ENCODE peak calls at places on chromosomes 16 and 17, in five cellular contexts. Z is HepG2, H is body of pancreas, I is IMR-90, K is hepatocyte. U is an unnamed sample. For H3K4me1 and H3K27me3, the result is how much of the 10 kb centered on the place peaks cover.

GRCh38 chr17:40124279-40125141 is 2.7 kb downstream of the MSL1 start:
- DNase-seq in H (no peak), I (peak), Z (no peak), K (no peak), U (no peak)

GRCh38 chr17:45394913-45395568 is 37.6 kb downstream of the ARHGAP27 start:
- DNase-seq in H (peak), Z (peak), K (peak), I (peak), U (peak)

GRCh38 chr16:13245713-13246377 is 344.4 kb downstream of the SHISA9 start:
- DNase-seq in Z (peak), I (no peak), H (no peak), K (peak), U (peak)

GRCh38 chr16:51820176-51820575 is 669.1 kb upstream of the SALL1 start:
- DNase-seq in H (no peak), K (no peak), Z (no peak), I (no peak), U (no peak)

GRCh38 chr16:3358884-3359283 is 3.2 kb downstream of the OR2C1 start:
- DNase-seq in H (no peak), I (no peak), K (no peak), Z (no peak), U (no peak)

GRCh38 chr17:51322390-51323029 is 62.2 kb downstream of the UTP18 start:
- DNase-seq in H (no peak), I (peak), K (peak), Z (peak), U (peak)

GRCh38 chr17:29726721-29727252 is 104.1 kb upstream of the CORO6 start:
- DNase-seq in Z (no peak), I (peak), K (no peak), H (no peak), U (no peak)

GRCh38 chr16:56364865-56365264 is 60.5 kb downstream of the AMFR start:
- DNase-seq in Z (no peak), H (no peak), K (no peak), I (no peak), U (no peak)

GRCh38 chr16:4272114-4272954 is 489 bp downstream of the TFAP4 start:
- DNase-seq in K (peak), H (peak), I (no peak), Z (peak), U (no peak)

GRCh38 chr16:52611817-52612673 is 65.1 kb upstream of the TOX3 start:
- DNase-seq in K (peak), I (no peak), H (peak), Z (peak), U (peak)

GRCh38 chr16:27237229-27238015 is 31.1 kb downstream of the NSMCE1 start:
- DNase-seq in Z (no peak), H (peak), I (no peak), K (peak), U (no peak)

GRCh38 chr17:17713839-17714238 is 32.6 kb downstream of the RAI1 start:
- DNase-seq in I (peak), K (peak), H (peak), Z (peak), U (no peak)

GRCh38 chr16:81136331-81137011 is 40.3 kb upstream of the GCSH start:
- DNase-seq in K (no peak), Z (no peak), I (no peak), H (no peak), U (no peak)

GRCh38 chr16:88375236-88376052 is 7.3 kb upstream of the ZNF469 start:
- DNase-seq in H (no peak), Z (no peak), K (no peak), I (no peak), U (no peak)

GRCh38 chr17:53757559-53757958 is 65.2 kb upstream of the KIF2B start:
- DNase-seq in I (no peak), K (no peak), H (no peak), Z (no peak), U (no peak)

GRCh38 chr17:49193513-49194296 is 16.7 kb downstream of the GNGT2 start:
- DNase-seq in I (peak), Z (no peak), H (peak), K (peak), U (peak)

GRCh38 chr17:51815097-51815496 is 343.4 kb downstream of the CA10 start:
- DNase-seq in K (no peak), I (no peak), Z (no peak), H (no peak), U (no peak)

GRCh38 chr17:9918804-9919352 is 13.8 kb upstream of the RCVRN start:
- DNase-seq in I (no peak), K (no peak), Z (no peak), H (no peak), U (no peak)

GRCh38 chr17:45782889-45783592 is 1.1 kb upstream of the CRHR1 start:
- DNase-seq in I (no peak), K (peak), Z (no peak), H (no peak), U (no peak)

GRCh38 chr16:80466024-80466986 is 74.5 kb upstream of the DYNLRB2 start:
- DNase-seq in K (peak), Z (peak), H (peak), I (peak), U (peak)

GRCh38 chr17:20123209-20123608 is 114.0 kb downstream of the SPECC1 start:
- DNase-seq in K (no peak), Z (no peak), I (no peak), H (no peak), U (no peak)

GRCh38 chr17:7650509-7651096 is at the start of gene ATP1B2:
- DNase-seq in I (no peak), Z (peak), K (peak), H (peak), U (peak)

GRCh38 chr17:44307387-44308186 is 814 bp upstream of the RUNDC3A start:
- DNase-seq in I (no peak), Z (no peak), K (peak), H (peak), U (peak)

GRCh38 chr17:82410014-82410716 is 8.0 kb upstream of the HEXD start:
- DNase-seq in H (no peak), K (no peak), Z (no peak), I (no peak), U (no peak)

GRCh38 chr16:88718178-88718577 is 11.9 kb downstream of the CTU2 start:
- DNase-seq in K (no peak), I (no peak), Z (no peak), H (no peak), U (no peak)

GRCh38 chr17:82793974-82794620 is 42.2 kb downstream of the TBCD start:
- DNase-seq in H (no peak), Z (no peak), K (peak), I (no peak), U (no peak)

DNA sequence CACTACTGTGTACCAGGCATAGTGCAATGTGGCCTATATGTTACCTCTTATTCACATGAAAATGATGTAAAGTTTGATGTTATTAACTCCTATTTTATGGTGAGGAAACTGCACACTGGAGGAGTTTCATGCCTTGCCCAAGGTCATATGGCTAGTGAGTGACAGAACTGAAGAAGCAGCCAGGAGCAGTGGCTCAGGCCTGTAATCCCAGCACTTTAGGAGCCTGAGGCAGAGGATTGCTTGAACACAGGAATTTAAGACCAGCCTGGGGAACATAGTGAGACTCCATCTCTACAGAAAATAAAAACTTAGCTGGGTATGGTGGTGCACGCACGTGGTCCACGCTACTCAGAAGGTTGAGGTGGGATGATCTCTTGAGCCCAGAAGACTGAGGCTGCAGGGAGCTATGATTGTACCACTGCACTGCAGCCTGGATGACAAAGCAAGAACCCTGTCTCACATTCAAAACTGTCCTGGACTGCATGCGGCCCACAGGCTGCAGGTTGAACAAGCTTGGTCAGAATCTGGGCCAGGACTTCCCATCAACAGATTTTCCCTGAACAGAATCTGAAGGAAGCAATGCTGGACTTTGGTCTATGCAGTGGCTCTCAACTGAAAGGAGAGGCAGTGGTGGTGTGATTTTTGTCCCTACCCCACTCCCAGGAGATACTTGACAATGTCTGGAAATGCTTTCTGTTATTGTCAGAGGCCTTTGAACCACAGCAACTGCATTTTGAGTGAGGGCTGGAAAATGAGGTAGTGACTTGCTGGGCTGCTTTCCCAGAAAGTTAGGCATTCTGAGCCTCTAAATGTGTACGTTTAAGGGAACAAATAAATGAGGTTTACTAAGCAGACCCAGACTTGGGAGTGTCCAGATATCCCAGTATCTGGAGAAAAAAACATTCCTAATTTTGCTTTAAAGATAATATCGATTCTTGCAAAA is 479.5 kb downstream of the TMEM114 start:
- DNase-seq in H (no peak), Z (no peak), I (no peak), K (no peak), U (no peak)
- H3K4me1 ChIP-seq in H (under half), Z (under half), I (under half), K (under half), U (under half)

GRCh38 chr16:58465817-58466216 is 34.1 kb upstream of the NDRG4 start:
- DNase-seq in K (no peak), I (no peak), H (no peak), Z (no peak), U (no peak)

GRCh38 chr16:58464047-58464915 is 35.7 kb upstream of the NDRG4 start:
- DNase-seq in I (no peak), H (peak), K (peak), Z (no peak), U (no peak)

GRCh38 chr16:58462997-58463891 is 36.7 kb upstream of the NDRG4 start:
- DNase-seq in I (no peak), Z (no peak), H (no peak), K (no peak), U (no peak)

GRCh38 chr16:58466396-58466795 is 33.5 kb upstream of the NDRG4 start:
- DNase-seq in H (no peak), K (no peak), I (no peak), Z (no peak), U (no peak)

GRCh38 chr16:58464916-58465731 is 34.8 kb upstream of the NDRG4 start:
- DNase-seq in Z (no peak), K (no peak), H (no peak), I (no peak), U (peak)
- H3K27me3 ChIP-seq in Z (under half), K (half or more), H (under half), I (half or more), U (under half)

GRCh38 chr16:31504159-31504558 is 4.0 kb downstream of the RUSF1 start:
- DNase-seq in Z (no peak), I (no peak), H (no peak), K (no peak), U (no peak)
- H3K4me3 ChIP-seq in Z (no peak), I (no peak), H (no peak), K (no peak), U (no peak)

DNA sequence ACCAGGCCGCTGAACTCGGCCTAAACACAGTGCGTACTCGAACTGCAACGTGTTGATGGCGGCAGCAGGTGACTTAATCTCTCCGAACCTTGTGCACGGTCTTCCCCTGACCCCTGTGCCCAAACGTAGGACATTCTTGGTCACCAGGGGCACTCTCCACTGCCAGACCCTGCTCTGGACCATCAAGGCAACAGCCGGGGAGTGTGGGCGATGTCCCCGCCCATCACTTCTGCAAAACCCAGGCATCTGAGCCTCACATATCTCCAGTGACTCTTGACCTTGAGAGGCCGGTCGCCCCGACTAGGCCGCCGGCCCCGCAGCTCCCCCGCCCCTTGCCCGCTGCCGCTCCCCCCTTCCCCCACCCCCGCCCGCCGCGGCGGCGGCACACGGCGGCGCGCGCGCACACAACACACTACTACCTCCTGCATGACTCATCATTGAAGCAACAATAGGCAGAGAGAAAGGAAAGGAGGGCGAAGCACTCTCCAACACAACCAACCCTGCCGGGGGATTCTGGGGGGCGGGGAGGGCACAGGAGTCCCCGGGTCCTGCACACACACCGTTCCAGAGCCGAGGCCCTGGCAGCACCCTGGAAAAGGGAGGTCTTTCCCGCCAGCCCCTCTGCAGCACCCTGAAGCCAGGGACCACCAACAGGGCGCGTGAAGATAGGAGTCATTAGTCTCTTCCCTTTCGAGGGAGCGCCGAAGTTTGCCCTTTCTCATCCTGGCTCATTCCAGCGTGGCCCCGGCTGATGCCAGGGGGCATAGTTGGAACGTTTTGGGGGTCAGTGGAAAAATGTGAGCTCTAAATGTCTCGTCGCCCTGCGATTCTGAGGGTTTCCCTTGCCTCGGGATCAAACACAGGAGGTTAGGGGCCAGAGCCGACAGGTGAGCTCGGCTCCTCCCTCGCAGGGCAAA is 1.9 kb downstream of the MNT start:
- DNase-seq in Z (peak), I (peak), H (peak), K (peak), U (peak)
- H3K4me1 ChIP-seq in Z (half or more), I (under half), H (half or more), K (half or more), U (under half)

DNA sequence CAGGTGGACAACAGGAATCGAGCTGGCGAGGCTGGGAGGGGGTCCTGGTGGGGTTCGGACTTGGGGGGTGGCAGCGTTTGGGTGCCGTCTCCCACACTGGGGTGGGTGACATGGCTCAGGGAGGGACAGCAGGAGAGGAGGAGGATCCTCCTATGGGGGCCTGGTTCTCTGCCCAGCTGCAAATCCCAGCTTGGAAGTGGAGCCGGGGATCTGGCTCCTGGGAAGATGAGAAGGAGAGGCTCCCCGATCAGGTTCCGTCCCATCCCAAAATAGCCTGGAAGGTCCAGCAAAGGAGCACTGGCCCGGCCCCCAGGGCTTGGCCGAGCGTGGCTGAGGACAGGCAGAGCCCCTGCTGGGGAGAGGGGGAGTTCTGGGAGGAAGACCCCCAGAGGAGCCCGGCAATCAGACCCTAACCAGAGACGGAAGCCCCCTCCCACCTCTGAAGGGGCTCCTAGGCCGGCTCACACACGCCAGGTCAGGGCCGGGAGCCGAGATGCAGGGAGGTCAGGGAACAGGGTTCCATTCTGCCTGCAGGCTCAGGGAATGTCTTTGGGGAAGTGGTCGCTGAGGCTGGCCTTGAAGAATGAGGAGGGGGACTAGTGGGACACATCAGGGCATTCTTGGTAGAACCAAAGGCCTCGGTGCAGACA is 143.7 kb downstream of the ENGASE start:
- DNase-seq in K (no peak), Z (no peak), H (no peak), I (no peak), U (no peak)
- H3K27me3 ChIP-seq in K (under half), Z (half or more), H (under half), I (half or more), U (under half)

GRCh38 chr16:50612849-50613198 is 64.6 kb downstream of the NKD1 start:
- DNase-seq in I (no peak), Z (no peak), H (no peak), K (no peak), U (no peak)
- H3K4me3 ChIP-seq in I (no peak), Z (no peak), H (no peak), K (no peak), U (no peak)

DNA sequence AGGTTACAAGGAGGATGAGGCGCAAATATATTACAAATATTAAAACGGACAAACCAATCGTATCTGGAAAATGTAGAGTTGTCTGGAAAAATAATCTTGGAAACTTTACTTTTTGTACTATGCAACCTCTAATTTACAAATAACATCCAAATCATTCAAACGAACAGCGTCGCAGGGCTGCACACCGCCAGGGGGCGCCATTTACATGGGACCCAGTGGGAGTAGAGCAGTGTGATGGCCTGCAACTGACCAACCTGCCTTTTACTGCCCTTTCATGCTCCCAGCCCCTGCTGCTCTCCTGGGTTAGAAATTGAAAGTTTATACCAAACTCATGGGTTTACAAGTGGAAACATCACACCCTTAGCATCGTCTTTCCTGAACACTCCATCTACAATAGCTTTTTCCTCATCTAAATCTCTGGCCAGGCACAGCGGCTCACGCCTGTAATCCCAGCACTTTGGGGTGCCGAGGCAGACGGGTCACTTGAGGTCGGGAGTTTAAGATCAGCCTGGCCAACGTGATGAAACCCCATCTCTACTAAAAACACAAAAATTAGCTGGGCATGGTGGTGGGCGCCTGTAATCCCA is 10.0 kb downstream of the PITPNC1 start:
- DNase-seq in I (peak), H (peak), K (peak), Z (peak), U (peak)
- H3K4me1 ChIP-seq in I (under half), H (under half), K (under half), Z (under half), U (under half)

GRCh38 chr16:86755571-86756006 is 177.2 kb downstream of the FOXL1 start:
- DNase-seq in H (no peak), I (no peak), Z (no peak), K (no peak), U (no peak)
- H3K27me3 ChIP-seq in H (under half), I (under half), Z (under half), K (under half), U (under half)

DNA sequence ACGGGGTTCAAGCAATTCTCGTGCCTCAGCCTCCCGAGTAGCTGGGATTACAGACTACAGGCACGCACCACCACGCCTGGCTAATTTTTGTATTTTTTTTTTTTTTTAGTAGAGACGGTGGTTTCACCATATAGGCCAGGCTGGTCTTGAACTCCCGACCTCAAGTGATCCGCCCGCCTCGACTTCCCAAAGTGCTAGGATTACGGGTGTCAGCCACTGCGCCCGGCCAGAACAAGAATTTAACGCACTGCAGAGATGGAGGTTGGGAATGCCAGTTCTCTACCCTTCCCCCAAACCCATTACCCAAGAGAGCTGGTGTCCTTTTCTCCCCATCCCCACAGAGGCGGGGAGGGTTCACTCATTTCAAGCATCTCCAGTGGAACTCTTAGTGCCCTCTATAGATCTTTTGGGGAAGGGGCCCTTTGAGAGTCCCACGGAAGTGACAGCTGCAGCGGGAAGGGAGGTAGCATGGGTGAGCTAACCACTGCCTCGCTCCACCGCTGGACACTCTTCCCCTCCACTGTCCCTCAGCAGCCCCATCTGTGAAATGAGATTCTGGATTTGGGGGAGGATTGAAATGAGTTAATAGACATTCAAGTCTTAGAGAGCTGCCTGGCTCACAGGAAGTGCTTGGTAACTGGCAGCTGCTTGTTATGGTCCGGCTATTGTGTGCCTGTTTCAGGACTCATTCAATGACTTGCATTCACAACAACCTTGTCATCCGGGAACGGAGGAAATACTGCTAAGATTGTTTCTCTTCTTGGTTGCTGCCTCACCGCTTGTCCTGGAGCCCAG is 3.5 kb upstream of the UBALD2 start:
- DNase-seq in K (no peak), H (no peak), Z (no peak), I (peak), U (no peak)
- H3K4me3 ChIP-seq in K (no peak), H (no peak), Z (no peak), I (no peak), U (no peak)

U was measured in Caco-2.